ENCODE peak calls at places on chromosomes 3 and 15, in seven cellular contexts. O is fibroblast of pulmonary artery, U is NCI-H2081, L is fibroblast of mammary gland, S is HT1080, C is AG10803, W is cardiac muscle cell. N is an unnamed sample.

GRCh38 chr15:72313448-72313840 is 6.5 kb downstream of the CELF6 start:
- DNase-seq in O (no peak), C (no peak), L (no peak), U (no peak), W (no peak), S (no peak), N (no peak)

GRCh38 chr15:90665288-90666134 is 51.6 kb upstream of the BLM start:
- DNase-seq in L (peak; percentile 52), U (peak; percentile 61), S (no peak), C (peak; percentile 62), W (peak; percentile 73), O (peak; percentile 56), N (peak; percentile 78)

GRCh38 chr15:65085207-65085753 is 8.7 kb downstream of the KBTBD13 start:
- DNase-seq in U (no peak), W (no peak), S (no peak), L (no peak), C (no peak), O (no peak), N (no peak)

GRCh38 chr3:67723863-67724262 is 69.5 kb upstream of the SUCLG2 start:
- DNase-seq in S (no peak), U (no peak), L (no peak), W (no peak), O (no peak), C (no peak), N (no peak)

GRCh38 chr3:36796896-36797295 is 32.5 kb upstream of the DCLK3 start:
- DNase-seq in W (peak; percentile 10), S (peak; percentile 68), C (peak; percentile 27), U (no peak), L (peak; percentile 68), O (peak; percentile 50), N (peak; percentile 16)

GRCh38 chr15:40845511-40846284 is 1.9 kb downstream of the SPINT1 start:
- DNase-seq in U (peak; percentile 63), S (peak; percentile 43), C (no peak), L (no peak), W (no peak), O (no peak), N (no peak)

GRCh38 chr3:157081681-157082210 is 78.2 kb downstream of the CCNL1 start:
- DNase-seq in C (peak; percentile 95), S (peak; percentile 100), L (peak; percentile 95), W (peak; percentile 93), U (no peak), O (peak; percentile 93), N (peak; percentile 94)

GRCh38 chr15:100926258-100926657 is 7.1 kb downstream of the LRRK1 start:
- DNase-seq in S (peak; percentile 12), W (no peak), U (no peak), L (no peak), O (no peak), C (no peak), N (no peak)

GRCh38 chr3:58474967-58475578 is 16.8 kb upstream of the KCTD6 start:
- DNase-seq in S (no peak), C (no peak), L (no peak), W (no peak), O (no peak), U (no peak), N (no peak)

GRCh38 chr15:63238796-63239195 is 38.6 kb upstream of the APH1B start:
- DNase-seq in W (peak; percentile 83), C (peak; percentile 75), U (no peak), L (peak; percentile 91), O (peak; percentile 52), S (peak; percentile 56), N (peak; percentile 90)

GRCh38 chr15:88744548-88745020 is 58.7 kb upstream of the ACAN start:
- DNase-seq in L (no peak), C (peak; percentile 11), W (peak; percentile 30), O (peak; percentile 24), U (no peak), S (peak; percentile 11), N (peak; percentile 41)

GRCh38 chr15:29937956-29938355 is 115.7 kb upstream of the TJP1 start:
- DNase-seq in L (peak; percentile 55), U (no peak), C (no peak), S (peak; percentile 38), W (peak; percentile 29), O (peak; percentile 59), N (peak; percentile 78)

GRCh38 chr15:80779658-80780415 is 667 bp downstream of the CEMIP start:
- DNase-seq in S (peak; percentile 26), C (no peak), L (peak; percentile 36), W (peak; percentile 58), U (peak; percentile 71), O (peak; percentile 50), N (peak; percentile 66)

N was measured in EL.